ENCODE peak calls at places on chromosomes 5 and 9, in nine cellular contexts. O, Z, Y, E, S, L, K, T and C are unnamed samples.

GRCh38 chr5:80864706-80865435 is 95.3 kb upstream of the RASGRF2 start:
- DNase-seq in O (no peak), Z (no peak), Y (no peak), E (no peak), S (no peak), L (no peak), K (no peak), T (no peak), C (no peak)

GRCh38 chr9:621199-621860 is 220.2 kb upstream of the DMRT1 start:
- DNase-seq in O (no peak), Z (peak; percentile 28), Y (no peak), E (no peak), S (no peak), L (peak; percentile 13), K (no peak), T (peak; percentile 74), C (no peak)

GRCh38 chr5:14667770-14668169 is 3.3 kb downstream of the OTULIN start:
- DNase-seq in O (no peak), Z (no peak), Y (no peak), E (no peak), S (no peak), L (no peak), K (no peak), T (no peak), C (no peak)

GRCh38 chr5:170745481-170746061 is 38.0 kb upstream of the GABRP start:
- DNase-seq in O (peak; percentile 76), Z (peak; percentile 49), Y (no peak), E (no peak), S (no peak), L (peak; percentile 16), K (no peak), T (no peak), C (peak; percentile 13)

GRCh38 chr5:66642538-66642937 is 46.3 kb downstream of the MAST4 start:
- DNase-seq in O (no peak), Z (no peak), Y (no peak), E (no peak), S (no peak), L (no peak), K (no peak), T (no peak), C (no peak)

GRCh38 chr9:78031826-78032598 is 401 bp upstream of the GNAQ start:
- DNase-seq in O (peak; percentile 96), Z (peak; percentile 98), Y (peak; percentile 89), E (peak; percentile 73), S (peak; percentile 90), L (peak; percentile 97), K (peak; percentile 93), T (peak; percentile 90), C (peak; percentile 75)

GRCh38 chr9:81002242-81002641 is 687.1 kb downstream of the TLE1 start:
- DNase-seq in O (no peak), Z (no peak), Y (no peak), E (no peak), S (no peak), L (peak; percentile 19), K (no peak), T (no peak), C (peak; percentile 97)

GRCh38 chr5:34627794-34628193 is 28.3 kb upstream of the RAI14 start:
- DNase-seq in O (no peak), Z (peak; percentile 74), Y (no peak), E (no peak), S (no peak), L (peak; percentile 91), K (no peak), T (peak; percentile 63), C (no peak)

GRCh38 chr5:14171621-14172020 is 28.5 kb downstream of the TRIO start:
- DNase-seq in O (no peak), Z (peak; percentile 55), Y (no peak), E (no peak), S (no peak), L (peak; percentile 90), K (no peak), T (peak; percentile 65), C (no peak)

GRCh38 chr5:15722305-15722704 is 222.3 kb downstream of the FBXL7 start:
- DNase-seq in O (no peak), Z (no peak), Y (no peak), E (no peak), S (no peak), L (peak; percentile 33), K (no peak), T (no peak), C (no peak)

GRCh38 chr5:37552770-37553719 is 173.9 kb downstream of the WDR70 start:
- DNase-seq in O (no peak), Z (peak; percentile 15), Y (no peak), E (peak; percentile 4), S (no peak), L (peak; percentile 97), K (no peak), T (peak; percentile 40), C (no peak)

GRCh38 chr9:26786571-26786970 is 106.0 kb downstream of the CAAP1 start:
- DNase-seq in O (no peak), Z (no peak), Y (no peak), E (no peak), S (no peak), L (no peak), K (no peak), T (no peak), C (no peak)

GRCh38 chr5:176534640-176535039 is 2.6 kb downstream of the RNF44 start:
- DNase-seq in O (no peak), Z (no peak), Y (peak; percentile 51), E (no peak), S (no peak), L (no peak), K (peak; percentile 49), T (no peak), C (no peak)

GRCh38 chr5:168656633-168657032 is 77.5 kb upstream of the PANK3 start:
- DNase-seq in O (no peak), Z (peak; percentile 80), Y (no peak), E (peak; percentile 83), S (no peak), L (no peak), K (no peak), T (peak; percentile 96), C (no peak)

GRCh38 chr5:156534086-156534485 is 207.1 kb downstream of the SGCD start:
- DNase-seq in O (no peak), Z (peak; percentile 16), Y (no peak), E (no peak), S (no peak), L (no peak), K (no peak), T (peak; percentile 84), C (no peak)

GRCh38 chr5:156532921-156533320 is 206.0 kb downstream of the SGCD start:
- DNase-seq in O (no peak), Z (no peak), Y (no peak), E (no peak), S (no peak), L (no peak), K (no peak), T (no peak), C (peak; percentile 78)

GRCh38 chr5:156529902-156530301 is 202.9 kb downstream of the SGCD start:
- DNase-seq in O (no peak), Z (peak; percentile 33), Y (no peak), E (peak; percentile 40), S (no peak), L (no peak), K (peak; percentile 4), T (peak; percentile 49), C (no peak)

GRCh38 chr5:156534906-156535305 is 207.9 kb downstream of the SGCD start:
- DNase-seq in O (no peak), Z (peak; percentile 32), Y (no peak), E (peak; percentile 28), S (no peak), L (no peak), K (no peak), T (peak; percentile 87), C (no peak)
- H3K4me3 ChIP-seq in O (no peak overlapping the region), Z (no peak overlapping the region), Y (no peak overlapping the region), E (no peak overlapping the region), S (no peak overlapping the region), L (no peak overlapping the region), K (no peak overlapping the region), T (no peak overlapping the region), C (no peak overlapping the region)

DNA sequence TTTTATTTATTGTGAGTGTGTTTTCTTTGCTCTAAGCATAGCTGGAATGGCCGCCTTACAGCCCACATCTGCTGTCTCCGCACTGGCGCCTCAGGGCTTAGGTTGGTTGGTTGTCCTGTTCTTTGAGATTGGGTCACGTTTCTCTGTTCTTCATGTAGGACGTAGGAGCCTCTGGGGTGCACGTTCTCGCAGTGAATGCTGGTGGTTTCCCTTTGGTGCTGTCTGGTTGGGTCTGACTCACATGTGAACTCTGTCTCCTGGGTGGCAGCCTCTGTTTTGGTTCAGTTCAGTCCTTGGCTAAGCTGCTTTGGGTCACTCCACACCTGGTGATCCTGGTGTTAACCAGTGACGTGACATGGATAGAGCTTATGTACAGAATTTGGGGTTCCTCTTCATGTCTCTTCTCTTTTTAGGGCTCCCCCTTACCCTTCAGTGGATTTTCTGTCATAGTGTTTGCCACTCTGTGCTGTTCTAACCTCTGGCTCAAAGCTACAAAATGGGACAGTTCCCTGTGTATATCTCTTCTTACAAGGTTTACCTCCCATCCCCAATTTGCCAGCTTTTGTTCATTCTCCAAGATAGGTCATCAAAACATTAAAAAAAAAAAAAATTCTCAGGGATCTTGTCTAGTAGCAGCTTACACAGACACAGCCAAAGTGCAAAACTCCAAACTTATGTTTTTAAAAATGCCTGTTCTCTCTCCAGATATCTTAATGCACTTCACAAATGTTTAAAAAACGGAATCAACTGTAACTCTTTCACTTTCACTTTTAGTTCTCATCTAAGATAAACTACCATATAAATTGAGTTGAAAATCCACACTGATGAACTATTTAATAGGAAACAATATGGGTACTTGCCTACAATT is 12.8 kb upstream of the LPCAT1 start:
- DNase-seq in O (no peak), Z (peak; percentile 55), Y (peak; percentile 89), E (no peak), S (peak; percentile 11), L (peak; percentile 55), K (no peak), T (peak; percentile 45), C (peak; percentile 62)
- H3K4me3 ChIP-seq in O (peak overlapping the region; percentile 34), Z (peak overlapping the region; percentile 13), Y (peak overlapping the region; percentile 30), E (no peak overlapping the region), S (peak overlapping the region; percentile 45), L (peak overlapping the region; percentile 22), K (peak overlapping the region; percentile 9), T (no peak overlapping the region), C (peak overlapping the region; percentile 55)

DNA sequence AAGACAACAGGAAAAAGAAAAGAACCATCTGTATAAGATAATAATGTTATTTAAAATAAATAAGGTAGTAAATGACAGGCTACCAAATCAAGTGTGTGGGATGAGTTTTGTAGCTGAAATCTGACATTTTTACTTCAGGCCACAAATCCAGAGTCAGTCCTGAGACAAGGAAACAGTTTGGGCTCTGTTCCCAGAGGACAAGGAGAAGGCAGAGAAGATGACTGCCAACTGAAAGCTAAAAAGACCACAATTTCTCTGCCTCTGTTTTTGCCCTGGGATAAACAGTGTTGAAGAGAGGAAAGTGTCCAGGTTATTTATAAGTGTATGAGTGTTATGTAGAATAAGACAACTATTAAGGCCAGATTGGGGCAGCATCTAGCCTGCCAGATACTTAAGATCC is 180.5 kb downstream of the NFIB start:
- DNase-seq in O (no peak), Z (no peak), Y (no peak), E (no peak), S (no peak), L (no peak), K (no peak), T (no peak), C (no peak)
- H3K4me3 ChIP-seq in O (no peak overlapping the region), Z (no peak overlapping the region), Y (no peak overlapping the region), E (no peak overlapping the region), S (no peak overlapping the region), L (no peak overlapping the region), K (no peak overlapping the region), T (no peak overlapping the region), C (no peak overlapping the region)

GRCh38 chr5:69431424-69432303 is 16.7 kb downstream of the MARVELD2 start:
- DNase-seq in O (no peak), Z (no peak), Y (no peak), E (no peak), S (no peak), L (no peak), K (no peak), T (no peak), C (no peak)

GRCh38 chr5:69432412-69433206 is 17.7 kb downstream of the MARVELD2 start:
- DNase-seq in O (no peak), Z (no peak), Y (no peak), E (no peak), S (no peak), L (no peak), K (no peak), T (no peak), C (peak; percentile 8)
- H3K4me3 ChIP-seq in O (no peak overlapping the region), Z (no peak overlapping the region), Y (no peak overlapping the region), E (no peak overlapping the region), S (no peak overlapping the region), L (no peak overlapping the region), K (no peak overlapping the region), T (no peak overlapping the region), C (no peak overlapping the region)